ENCODE peak calls at places on chromosome 13, in eight cellular contexts. R is cardiac fibroblast, X is astrocyte of the spinal cord, T is uterus, L is right atrium auricular region, K is fibroblast of the aortic adventitia, G is body of pancreas, I is ovary. A is an unnamed sample.

GRCh38 chr13:66689628-66690027 is 540.5 kb downstream of the PCDH9 start:
- DNase-seq in R (peak), X (peak), T (no peak), L (no peak), K (peak), G (no peak), I (no peak), A (peak)

GRCh38 chr13:27138457-27139093 is 33.0 kb downstream of the USP12 start:
- DNase-seq in R (no peak), X (no peak), T (no peak), L (no peak), K (no peak), G (no peak), I (no peak), A (no peak)

GRCh38 chr13:111879719-111880118 is 187.2 kb upstream of the SOX1 start:
- DNase-seq in R (no peak), X (no peak), T (no peak), L (peak), K (no peak), G (no peak), I (no peak), A (no peak)

GRCh38 chr13:109381546-109382180 is 404.7 kb downstream of the IRS2 start:
- DNase-seq in R (peak), X (peak), T (no peak), L (no peak), K (no peak), G (no peak), I (no peak), A (no peak)

GRCh38 chr13:101399365-101399764 is 16.9 kb downstream of the NALCN start:
- DNase-seq in R (no peak), X (peak), T (no peak), L (no peak), K (no peak), G (no peak), I (no peak), A (peak)

GRCh38 chr13:21364357-21364756 is 94.7 kb downstream of the ZDHHC20 start:
- DNase-seq in R (no peak), X (no peak), T (no peak), L (peak), K (no peak), G (no peak), I (no peak), A (no peak)

GRCh38 chr13:32314968-32315254 is 252 bp downstream of the ZAR1L start:
- DNase-seq in R (peak), X (peak), T (no peak), L (peak), K (peak), G (peak), I (no peak), A (peak)

GRCh38 chr13:45521292-45521691 is 56.6 kb downstream of the COG3 start:
- DNase-seq in R (no peak), X (peak), T (no peak), L (no peak), K (peak), G (no peak), I (no peak), A (peak)

GRCh38 chr13:95362666-95363065 is 61.4 kb upstream of the ABCC4 start:
- DNase-seq in R (no peak), X (no peak), T (no peak), L (no peak), K (no peak), G (no peak), I (no peak), A (no peak)

GRCh38 chr13:31394491-31394890 is 194.7 kb downstream of the B3GLCT start:
- DNase-seq in R (no peak), X (peak), T (no peak), L (no peak), K (no peak), G (no peak), I (no peak), A (no peak)

GRCh38 chr13:82364525-82364924 is 1517.7 kb downstream of the SLITRK1 start:
- DNase-seq in R (no peak), X (no peak), T (no peak), L (no peak), K (no peak), G (no peak), I (no peak), A (no peak)

GRCh38 chr13:110801044-110801443 is 87.5 kb downstream of the ING1 start:
- DNase-seq in R (no peak), X (no peak), T (no peak), L (no peak), K (no peak), G (no peak), I (no peak), A (no peak)

GRCh38 chr13:65582160-65582559 is 1648.0 kb downstream of the PCDH9 start:
- DNase-seq in R (no peak), X (no peak), T (no peak), L (no peak), K (no peak), G (no peak), I (no peak), A (no peak)

GRCh38 chr13:45209229-45209628 is 8.4 kb upstream of the KCTD4 start:
- DNase-seq in R (no peak), X (no peak), T (no peak), L (no peak), K (peak), G (no peak), I (no peak), A (peak)

GRCh38 chr13:102401305-102401704 is 543 bp downstream of the FGF14 start:
- DNase-seq in R (no peak), X (peak), T (no peak), L (no peak), K (peak), G (no peak), I (no peak), A (peak)
- H3K4me3 ChIP-seq in R (no peak), X (peak), T (peak), L (peak), K (peak), G (peak), I (peak), A (peak)

DNA sequence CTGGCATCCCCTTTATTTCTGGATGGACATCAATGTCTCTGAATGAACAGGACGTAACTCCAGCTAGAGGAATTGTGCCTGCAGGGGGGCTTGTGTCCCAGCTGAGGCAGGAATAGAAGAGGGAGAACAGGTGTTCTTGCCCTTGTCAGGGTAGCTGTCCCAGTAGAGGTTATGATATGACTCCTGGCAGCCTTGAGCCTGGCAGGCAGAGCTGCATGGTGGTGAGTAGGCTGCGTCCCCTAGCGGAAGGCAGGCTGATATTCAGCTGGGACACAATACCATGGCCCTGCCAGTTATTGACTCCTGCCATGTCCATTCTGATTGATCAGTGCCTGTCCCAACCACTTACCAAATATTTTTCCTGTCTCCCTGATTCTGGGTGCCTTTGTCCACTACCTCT is 197.2 kb downstream of the RAP2A start:
- DNase-seq in R (no peak), X (no peak), T (no peak), L (no peak), K (no peak), G (no peak), I (no peak), A (no peak)
- TF ChIP-seq CTCF in R (no peak), X (no peak), T (no peak), L (no peak), K (no peak), G (no peak), I (no peak), A (no peak)

GRCh38 chr13:46684287-46685001 is 112.5 kb downstream of the ESD start:
- DNase-seq in R (peak), X (no peak), T (no peak), L (no peak), K (no peak), G (no peak), I (no peak), A (no peak)

GRCh38 chr13:46686171-46686570 is 110.8 kb downstream of the ESD start:
- DNase-seq in R (no peak), X (no peak), T (no peak), L (no peak), K (no peak), G (no peak), I (no peak), A (peak)

GRCh38 chr13:46683879-46684278 is 113.1 kb downstream of the ESD start:
- DNase-seq in R (no peak), X (peak), T (no peak), L (no peak), K (no peak), G (no peak), I (no peak), A (no peak)

GRCh38 chr13:46687810-46688209 is 109.2 kb downstream of the ESD start:
- DNase-seq in R (peak), X (peak), T (no peak), L (no peak), K (peak), G (peak), I (no peak), A (peak)

GRCh38 chr13:46685006-46685730 is 111.8 kb downstream of the ESD start:
- DNase-seq in R (no peak), X (no peak), T (no peak), L (no peak), K (no peak), G (no peak), I (no peak), A (no peak)
- H3K4me3 ChIP-seq in R (no peak), X (no peak), T (no peak), L (no peak), K (no peak), G (no peak), I (no peak), A (no peak)

GRCh38 chr13:61777902-61778301 is 362.3 kb upstream of the PCDH20 start:
- DNase-seq in R (peak), X (peak), T (no peak), L (no peak), K (no peak), G (no peak), I (no peak), A (no peak)

GRCh38 chr13:61778531-61778930 is 362.9 kb upstream of the PCDH20 start:
- DNase-seq in R (no peak), X (no peak), T (no peak), L (no peak), K (no peak), G (no peak), I (no peak), A (no peak)

GRCh38 chr13:61770697-61771096 is 355.0 kb upstream of the PCDH20 start:
- DNase-seq in R (no peak), X (no peak), T (no peak), L (no peak), K (no peak), G (no peak), I (no peak), A (no peak)

GRCh38 chr13:61777281-61777680 is 361.6 kb upstream of the PCDH20 start:
- DNase-seq in R (peak), X (peak), T (no peak), L (no peak), K (no peak), G (no peak), I (no peak), A (no peak)

DNA sequence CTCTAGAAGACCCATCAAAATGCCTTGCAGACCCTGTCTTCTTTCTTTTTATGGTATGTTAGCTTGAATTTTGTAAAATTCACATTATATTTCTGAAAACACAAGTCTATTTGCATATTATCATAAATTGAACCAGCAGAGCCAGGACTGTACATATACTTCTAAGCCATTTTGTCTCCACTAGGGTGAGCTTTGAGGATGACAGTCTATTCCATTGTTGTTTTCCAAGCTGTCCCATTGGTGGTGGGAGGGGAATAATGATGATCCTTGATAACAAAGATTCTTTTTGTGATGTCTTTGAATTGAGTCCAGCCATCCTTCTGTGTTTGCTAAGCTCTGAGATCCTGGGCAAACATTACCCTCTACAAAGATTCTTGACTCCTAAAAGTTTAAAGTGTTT is 359.3 kb upstream of the PCDH20 start:
- DNase-seq in R (no peak), X (no peak), T (no peak), L (no peak), K (no peak), G (no peak), I (no peak), A (no peak)
- TF ChIP-seq CTCF in R (no peak), X (no peak), T (no peak), L (no peak), K (no peak), G (no peak), I (no peak), A (no peak)

GRCh38 chr13:46893820-46894533 is 2.9 kb downstream of the HTR2A start:
- DNase-seq in R (peak), X (peak), T (peak), L (peak), K (peak), G (peak), I (peak), A (peak)

GRCh38 chr13:46894534-46894906 is 2.3 kb downstream of the HTR2A start:
- DNase-seq in R (no peak), X (peak), T (no peak), L (no peak), K (no peak), G (no peak), I (no peak), A (no peak)

GRCh38 chr13:46893221-46893620 is 3.6 kb downstream of the HTR2A start:
- DNase-seq in R (no peak), X (no peak), T (no peak), L (no peak), K (no peak), G (no peak), I (no peak), A (no peak)

GRCh38 chr13:46899801-46900200 is 2.9 kb upstream of the HTR2A start:
- DNase-seq in R (no peak), X (no peak), T (no peak), L (no peak), K (no peak), G (no peak), I (no peak), A (no peak)

GRCh38 chr13:46896346-46897138 is at the start of gene HTR2A:
- DNase-seq in R (peak), X (peak), T (peak), L (peak), K (peak), G (no peak), I (peak), A (peak)
- H3K4me3 ChIP-seq in R (peak), X (peak), T (peak), L (peak), K (peak), G (no peak), I (peak), A (no peak)

DNA sequence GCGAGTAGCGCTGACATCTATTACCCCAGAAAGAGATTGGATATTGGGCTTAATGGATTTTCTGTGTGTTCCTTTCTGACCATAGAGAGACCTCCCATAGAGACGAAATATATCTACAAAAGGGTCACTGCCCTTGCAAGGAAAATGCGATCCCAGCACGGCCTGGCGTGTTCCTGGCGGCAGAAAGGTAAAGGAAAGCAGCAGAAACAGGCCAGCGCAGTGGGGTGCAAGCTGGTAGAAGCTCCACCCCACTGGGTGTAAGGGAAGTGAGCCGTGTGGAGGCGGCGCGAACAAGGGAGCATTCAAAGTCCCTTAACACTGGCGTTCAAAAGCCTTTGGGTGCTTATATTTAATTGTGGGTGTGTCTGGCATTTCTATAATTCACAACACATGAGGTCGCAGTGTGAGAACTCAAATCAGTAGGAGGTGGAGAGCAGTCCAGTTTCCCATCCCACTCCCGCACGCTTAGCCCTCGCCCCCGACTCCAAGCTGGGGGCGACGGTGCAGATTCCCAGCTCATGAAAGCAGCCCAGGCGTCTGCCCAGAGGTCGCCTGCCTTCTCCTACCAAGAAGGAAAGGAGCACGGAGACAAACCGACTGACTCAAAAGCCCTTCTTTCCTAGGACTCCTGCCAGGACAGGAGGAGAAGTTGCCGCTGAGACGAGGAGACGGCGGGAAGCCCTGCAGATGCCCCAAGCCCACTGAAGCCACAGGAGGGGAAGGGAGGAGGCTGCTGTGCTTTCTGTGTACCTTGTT is 478.4 kb downstream of the FOXO1 start:
- DNase-seq in R (no peak), X (peak), T (peak), L (no peak), K (no peak), G (no peak), I (no peak), A (no peak)
- TF ChIP-seq CTCF in R (no peak), X (no peak), T (no peak), L (no peak), K (no peak), G (no peak), I (no peak), A (no peak)

GRCh38 chr13:50842711-50843255 is 709 bp downstream of the DLEU7 start:
- DNase-seq in R (no peak), X (no peak), T (no peak), L (no peak), K (no peak), G (no peak), I (no peak), A (no peak)
- H3K4me3 ChIP-seq in R (no peak), X (peak), T (peak), L (peak), K (no peak), G (no peak), I (peak), A (no peak)

GRCh38 chr13:41075034-41075433 is 13.7 kb downstream of the WBP4 start:
- DNase-seq in R (peak), X (peak), T (no peak), L (no peak), K (peak), G (no peak), I (no peak), A (peak)
- TF ChIP-seq CTCF in R (peak), X (peak), T (peak), L (no peak), K (peak), G (peak), I (peak), A (peak)

GRCh38 chr13:35552172-35552844 is 75.8 kb upstream of the MAB21L1 start:
- DNase-seq in R (no peak), X (peak), T (no peak), L (no peak), K (peak), G (no peak), I (no peak), A (peak)

GRCh38 chr13:35549481-35549880 is 73.0 kb upstream of the MAB21L1 start:
- DNase-seq in R (peak), X (peak), T (no peak), L (no peak), K (peak), G (no peak), I (no peak), A (peak)

GRCh38 chr13:35548790-35549189 is 72.3 kb upstream of the MAB21L1 start:
- DNase-seq in R (no peak), X (no peak), T (no peak), L (no peak), K (no peak), G (no peak), I (no peak), A (no peak)
- H3K4me3 ChIP-seq in R (no peak), X (no peak), T (no peak), L (no peak), K (no peak), G (no peak), I (no peak), A (no peak)